ENCODE peak calls at places on chromosomes 1 and 21, in four cellular contexts. T, C, R and G are unnamed samples.

GRCh38 chr1:187336769-187337168 is 508.0 kb downstream of the PLA2G4A start:
- DNase-seq in T (no peak), C (no peak), R (no peak), G (no peak)

GRCh38 chr21:14712121-14712520 is 166.0 kb upstream of the SAMSN1 start:
- DNase-seq in T (no peak), C (no peak), R (no peak), G (peak)

GRCh38 chr1:50955116-50955515 is 5.0 kb downstream of the FAF1 start:
- DNase-seq in T (no peak), C (no peak), R (no peak), G (no peak)

GRCh38 chr1:234702342-234703000 is 92.5 kb upstream of the IRF2BP2 start:
- DNase-seq in T (no peak), C (no peak), R (no peak), G (peak)

GRCh38 chr21:39012314-39013230 is 170.7 kb downstream of the PSMG1 start:
- DNase-seq in T (no peak), C (no peak), R (no peak), G (no peak)

GRCh38 chr21:33901421-33902288 is 13.9 kb downstream of the ATP5PO start:
- DNase-seq in T (peak), C (no peak), R (no peak), G (peak)

GRCh38 chr1:111227875-111228747 is 598 bp downstream of the CHI3L2 start:
- DNase-seq in T (peak), C (no peak), R (no peak), G (peak)

GRCh38 chr1:87213126-87213496 is 115.6 kb upstream of the LMO4 start:
- DNase-seq in T (no peak), C (no peak), R (no peak), G (no peak)

GRCh38 chr1:13699510-13699909 is 478 bp upstream of the PRDM2 start:
- DNase-seq in T (no peak), C (no peak), R (no peak), G (no peak)

GRCh38 chr1:218164930-218165686 is 120.0 kb upstream of the RRP15 start:
- DNase-seq in T (no peak), C (no peak), R (no peak), G (peak)

GRCh38 chr21:42850866-42851391 is 28.4 kb downstream of the WDR4 start:
- DNase-seq in T (no peak), C (peak), R (no peak), G (no peak)

GRCh38 chr1:225691861-225692516 is 39.1 kb upstream of the ENAH start:
- DNase-seq in T (peak), C (no peak), R (no peak), G (no peak)

GRCh38 chr21:43191971-43192370 is 23.2 kb downstream of the CRYAA start:
- DNase-seq in T (no peak), C (no peak), R (no peak), G (no peak)

GRCh38 chr1:47438321-47439150 is 692 bp downstream of the FOXD2 start:
- DNase-seq in T (no peak), C (peak), R (no peak), G (no peak)

GRCh38 chr1:12644237-12644636 is 352 bp downstream of the AADACL4 start:
- DNase-seq in T (no peak), C (no peak), R (no peak), G (no peak)

GRCh38 chr1:25820247-25821111 is 725 bp downstream of the MTFR1L start:
- DNase-seq in T (peak), C (peak), R (peak), G (peak)

GRCh38 chr1:112363636-112364035 is 32.4 kb upstream of the CTTNBP2NL start:
- DNase-seq in T (no peak), C (no peak), R (no peak), G (no peak)

GRCh38 chr1:32981003-32981909 is 16.6 kb upstream of the RNF19B start:
- DNase-seq in T (peak), C (no peak), R (peak), G (peak)

GRCh38 chr1:192485692-192486436 is 89.7 kb upstream of the RGS1 start:
- DNase-seq in T (peak), C (no peak), R (no peak), G (peak)

GRCh38 chr1:234638832-234639799 is 29.1 kb upstream of the IRF2BP2 start:
- DNase-seq in T (peak), C (no peak), R (no peak), G (no peak)

GRCh38 chr1:212958175-212958574 is 7.8 kb downstream of the VASH2 start:
- DNase-seq in T (peak), C (peak), R (no peak), G (no peak)

GRCh38 chr1:199279107-199279506 is 640.3 kb downstream of the PTPRC start:
- DNase-seq in T (no peak), C (no peak), R (no peak), G (no peak)

GRCh38 chr1:89757532-89757931 is 63.3 kb upstream of the LRRC8D start:
- DNase-seq in T (peak), C (no peak), R (no peak), G (peak)

GRCh38 chr1:235021321-235021720 is 107.3 kb downstream of the TOMM20 start:
- DNase-seq in T (no peak), C (no peak), R (no peak), G (no peak)

GRCh38 chr1:51829058-51829457 is 49.5 kb downstream of the NRDC start:
- DNase-seq in T (no peak), C (no peak), R (no peak), G (no peak)

GRCh38 chr1:15678578-15678977 is 5.5 kb upstream of the PLEKHM2 start:
- DNase-seq in T (peak), C (no peak), R (peak), G (peak)

GRCh38 chr1:156498447-156499193 is 2.0 kb downstream of the MEF2D start:
- DNase-seq in T (peak), C (no peak), R (no peak), G (peak)

GRCh38 chr1:17201201-17202021 is 3.5 kb upstream of the PADI1 start:
- DNase-seq in T (no peak), C (no peak), R (no peak), G (no peak)

GRCh38 chr1:154772611-154773515 is 97.2 kb downstream of the KCNN3 start:
- DNase-seq in T (no peak), C (no peak), R (no peak), G (no peak)

GRCh38 chr1:202745313-202745888 is 35.1 kb upstream of the SYT2 start:
- DNase-seq in T (no peak), C (no peak), R (no peak), G (no peak)

GRCh38 chr1:102891868-102892625 is 216.3 kb downstream of the COL11A1 start:
- DNase-seq in T (peak), C (no peak), R (no peak), G (peak)

DNA sequence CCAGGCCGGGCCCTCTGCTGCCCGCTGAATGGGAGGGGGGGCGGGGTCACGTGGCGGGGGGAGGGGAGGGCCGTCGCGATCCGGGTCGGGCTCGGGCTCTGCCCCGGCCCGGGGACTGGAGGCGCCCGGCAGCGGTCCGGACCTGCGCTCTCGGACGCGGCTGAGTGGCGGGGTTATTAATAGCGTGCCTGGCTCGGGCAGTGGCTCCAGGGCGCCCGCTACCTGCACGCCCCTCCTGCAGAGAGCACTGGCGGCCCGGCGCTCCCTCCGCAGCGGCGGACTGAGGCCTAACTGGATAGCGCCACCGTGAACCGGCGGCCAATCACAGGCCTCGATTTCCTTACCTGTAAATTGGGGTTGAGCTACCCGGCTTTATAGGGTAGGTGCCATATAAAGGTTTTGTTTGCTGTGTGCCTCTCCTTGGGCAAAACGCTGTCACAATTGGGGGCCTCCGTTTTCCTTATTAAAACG is 28.0 kb downstream of the AHDC1 start:
- DNase-seq in T (no peak), C (peak), R (no peak), G (peak)
- TF ChIP-seq POLR2A in T (no peak), C (no peak), R (no peak), G (no peak)

GRCh38 chr1:82517586-82517985 is 716.9 kb downstream of the ADGRL2 start:
- DNase-seq in T (no peak), C (no peak), R (no peak), G (peak)
- TF ChIP-seq FOS in T (no peak), C (no peak), R (no peak), G (no peak)

GRCh38 chr1:181149326-181150000 is 61.0 kb downstream of the IER5 start:
- DNase-seq in T (no peak), C (no peak), R (no peak), G (no peak)
- TF ChIP-seq POLR2A in T (no peak), C (no peak), R (peak), G (no peak)

DNA sequence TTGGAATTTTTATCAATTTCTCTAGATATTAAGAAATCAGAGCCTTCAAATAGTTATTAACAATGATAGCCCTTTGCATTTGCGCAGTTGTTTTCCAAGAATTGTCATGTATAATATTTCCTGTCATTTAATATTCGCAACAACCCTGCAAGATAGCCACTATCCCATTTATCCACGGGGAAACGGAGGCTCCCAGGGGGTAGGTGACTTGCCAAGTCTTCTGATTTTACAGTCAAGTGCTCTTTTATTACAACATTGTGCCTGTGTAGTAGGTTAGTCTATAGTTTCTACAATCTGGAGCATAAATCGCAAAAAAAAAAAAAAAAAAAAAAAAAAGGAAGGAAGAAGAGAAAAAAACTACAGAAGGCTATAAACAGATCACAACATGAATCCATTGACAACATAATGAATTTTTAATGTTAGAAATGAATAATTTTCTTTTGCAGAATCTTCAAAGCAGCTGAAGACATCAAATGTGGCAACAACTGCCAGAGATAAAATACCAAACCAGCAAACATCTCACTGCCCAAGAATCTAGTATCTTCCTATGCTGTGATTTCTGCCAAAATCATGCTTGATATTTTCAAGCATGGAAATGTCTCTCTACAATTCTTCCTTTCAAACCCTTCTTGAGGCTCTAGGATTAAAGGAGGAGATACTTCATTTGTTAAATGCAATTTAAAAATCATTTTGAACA is 125.5 kb downstream of the PTPN14 start:
- DNase-seq in T (no peak), C (no peak), R (no peak), G (no peak)
- TF ChIP-seq FOS in T (no peak), C (no peak), R (no peak), G (no peak)

GRCh38 chr1:232950197-232950918 is at the start of gene NTPCR:
- DNase-seq in T (peak), C (peak), R (peak), G (peak)
- TF ChIP-seq POLR2A in T (peak), C (peak), R (peak), G (peak)

GRCh38 chr21:45540601-45540970 is 1.7 kb downstream of the SLC19A1 start:
- DNase-seq in T (no peak), C (no peak), R (no peak), G (no peak)
- TF ChIP-seq FOS in T (no peak), C (no peak), R (no peak), G (no peak)

GRCh38 chr1:226971765-226972164 is 31.7 kb downstream of the COQ8A start:
- DNase-seq in T (no peak), C (no peak), R (no peak), G (no peak)
- TF ChIP-seq POLR2A in T (no peak), C (no peak), R (no peak), G (no peak)

GRCh38 chr21:41781047-41781405 is 14.2 kb upstream of the RIPK4 start:
- DNase-seq in T (no peak), C (no peak), R (no peak), G (no peak)
- TF ChIP-seq FOS in T (no peak), C (no peak), R (no peak), G (no peak)

GRCh38 chr1:153395776-153396175 is 4.9 kb upstream of the S100A8 start:
- DNase-seq in T (no peak), C (no peak), R (no peak), G (no peak)
- TF ChIP-seq POLR2A in T (no peak), C (no peak), R (no peak), G (no peak)